ENCODE peak calls at places on chromosomes 11 and 22, in seven cellular contexts. Q, M, Y, A, S, D and B are unnamed samples.

GRCh38 chr11:126403658-126404057 is 48.2 kb downstream of the ST3GAL4 start:
- DNase-seq in Q (peak; percentile 29), M (no peak), Y (no peak), A (no peak), S (no peak), D (no peak), B (no peak)

GRCh38 chr22:45865561-45866397 is 111.2 kb downstream of the WNT7B start:
- DNase-seq in Q (no peak), M (no peak), Y (no peak), A (no peak), S (no peak), D (no peak), B (no peak)

GRCh38 chr22:19674129-19674928 is 40.0 kb upstream of the SEPTIN5 start:
- DNase-seq in Q (no peak), M (no peak), Y (peak; percentile 36), A (no peak), S (no peak), D (no peak), B (no peak)

GRCh38 chr22:22753526-22754267 is 109.3 kb downstream of the GGTLC2 start:
- DNase-seq in Q (peak; percentile 39), M (peak; percentile 68), Y (peak; percentile 46), A (peak; percentile 86), S (peak; percentile 61), D (peak; percentile 58), B (peak; percentile 63)

GRCh38 chr11:119368121-119369034 is 13.1 kb downstream of the USP2 start:
- DNase-seq in Q (no peak), M (no peak), Y (peak; percentile 6), A (no peak), S (no peak), D (no peak), B (no peak)

GRCh38 chr11:132904566-132904965 is 627.7 kb downstream of the OPCML start:
- DNase-seq in Q (no peak), M (no peak), Y (no peak), A (no peak), S (no peak), D (no peak), B (no peak)

GRCh38 chr11:105780781-105781525 is 171.1 kb downstream of the GRIA4 start:
- DNase-seq in Q (no peak), M (no peak), Y (no peak), A (no peak), S (no peak), D (no peak), B (no peak)

GRCh38 chr22:20605328-20605727 is 97.9 kb downstream of the MED15 start:
- DNase-seq in Q (no peak), M (no peak), Y (no peak), A (no peak), S (no peak), D (no peak), B (no peak)

GRCh38 chr11:8839306-8839956 is 71.6 kb upstream of the AKIP1 start:
- DNase-seq in Q (no peak), M (no peak), Y (no peak), A (no peak), S (no peak), D (no peak), B (no peak)

GRCh38 chr11:126113515-126113957 is 50.9 kb upstream of the CDON start:
- DNase-seq in Q (peak; percentile 92), M (no peak), Y (peak; percentile 41), A (no peak), S (no peak), D (no peak), B (peak; percentile 93)

GRCh38 chr11:86940122-86940777 is 14.9 kb downstream of the FZD4 start:
- DNase-seq in Q (no peak), M (no peak), Y (no peak), A (no peak), S (no peak), D (no peak), B (peak; percentile 74)

GRCh38 chr11:205221-206001 is 1.8 kb downstream of the BET1L start:
- DNase-seq in Q (no peak), M (no peak), Y (no peak), A (no peak), S (no peak), D (no peak), B (no peak)

GRCh38 chr22:28282346-28282745 is 363.3 kb upstream of the PITPNB start:
- DNase-seq in Q (peak; percentile 19), M (no peak), Y (no peak), A (no peak), S (no peak), D (no peak), B (peak; percentile 46)

GRCh38 chr11:76277298-76278175 is 71.2 kb upstream of the WNT11 start:
- DNase-seq in Q (no peak), M (no peak), Y (no peak), A (no peak), S (no peak), D (no peak), B (no peak)

GRCh38 chr11:121132211-121132976 is 31.4 kb downstream of the TECTA start:
- DNase-seq in Q (no peak), M (no peak), Y (no peak), A (no peak), S (no peak), D (no peak), B (no peak)

GRCh38 chr11:125941241-125941605 is 4.6 kb upstream of the VSIG10L2 start:
- DNase-seq in Q (no peak), M (no peak), Y (no peak), A (no peak), S (no peak), D (no peak), B (no peak)

GRCh38 chr11:56188602-56189001 is 12.2 kb downstream of the OR5J2 start:
- DNase-seq in Q (no peak), M (no peak), Y (no peak), A (no peak), S (no peak), D (no peak), B (no peak)

GRCh38 chr11:35714882-35715612 is 52.5 kb downstream of the TRIM44 start:
- DNase-seq in Q (peak; percentile 46), M (no peak), Y (no peak), A (no peak), S (peak; percentile 0), D (no peak), B (peak; percentile 14)

GRCh38 chr11:19727246-19727645 is 14.6 kb downstream of the NAV2 start:
- DNase-seq in Q (peak; percentile 75), M (no peak), Y (peak; percentile 18), A (no peak), S (no peak), D (no peak), B (peak; percentile 55)

GRCh38 chr22:28819253-28820096 is 19.1 kb upstream of the XBP1 start:
- DNase-seq in Q (no peak), M (no peak), Y (peak; percentile 25), A (no peak), S (no peak), D (no peak), B (no peak)

GRCh38 chr11:111944651-111945051 is 7.5 kb downstream of the DIXDC1 start:
- DNase-seq in Q (peak; percentile 61), M (no peak), Y (no peak), A (no peak), S (no peak), D (no peak), B (peak; percentile 62)

GRCh38 chr11:33997473-33998347 is 53.8 kb upstream of the CAPRIN1 start:
- DNase-seq in Q (peak; percentile 16), M (no peak), Y (no peak), A (no peak), S (no peak), D (no peak), B (no peak)

GRCh38 chr11:29135504-29135903 is 881.3 kb downstream of the KCNA4 start:
- DNase-seq in Q (peak; percentile 77), M (no peak), Y (no peak), A (no peak), S (no peak), D (no peak), B (peak; percentile 55)

GRCh38 chr11:971092-971690 is 45.5 kb downstream of the AP2A2 start:
- DNase-seq in Q (no peak), M (no peak), Y (no peak), A (no peak), S (no peak), D (no peak), B (no peak)

GRCh38 chr11:17298302-17298701 is 21.8 kb downstream of the NUCB2 start:
- DNase-seq in Q (no peak), M (no peak), Y (no peak), A (no peak), S (no peak), D (no peak), B (no peak)

GRCh38 chr11:29780756-29781155 is 236.1 kb downstream of the KCNA4 start:
- DNase-seq in Q (no peak), M (no peak), Y (no peak), A (no peak), S (no peak), D (no peak), B (no peak)

GRCh38 chr22:30539368-30539767 is 7.2 kb downstream of the SEC14L6 start:
- DNase-seq in Q (no peak), M (no peak), Y (no peak), A (no peak), S (no peak), D (no peak), B (no peak)

GRCh38 chr22:50278461-50278860 is 8.3 kb upstream of the MAPK11 start:
- DNase-seq in Q (no peak), M (no peak), Y (no peak), A (no peak), S (no peak), D (no peak), B (no peak)

GRCh38 chr22:35376728-35377472 is 4.0 kb upstream of the HMOX1 start:
- DNase-seq in Q (peak; percentile 99), M (peak; percentile 14), Y (peak; percentile 70), A (peak; percentile 34), S (peak; percentile 69), D (peak; percentile 75), B (peak; percentile 93)

GRCh38 chr11:117985953-117986887 is at the start of gene IL10RA:
- DNase-seq in Q (peak; percentile 38), M (peak; percentile 82), Y (peak; percentile 42), A (peak; percentile 88), S (peak; percentile 91), D (peak; percentile 76), B (peak; percentile 84)

GRCh38 chr11:92332986-92333385 is 108.4 kb downstream of the FAT3 start:
- DNase-seq in Q (peak; percentile 88), M (no peak), Y (no peak), A (no peak), S (no peak), D (no peak), B (peak; percentile 77)

GRCh38 chr11:123740787-123741158 is 687 bp downstream of the ZNF202 start:
- DNase-seq in Q (peak; percentile 4), M (no peak), Y (no peak), A (no peak), S (no peak), D (no peak), B (peak; percentile 24)

GRCh38 chr11:13955971-13956421 is 6.5 kb upstream of the SPON1 start:
- DNase-seq in Q (peak; percentile 61), M (peak; percentile 54), Y (peak; percentile 24), A (peak; percentile 69), S (peak; percentile 17), D (peak; percentile 24), B (peak; percentile 73)

GRCh38 chr11:9016916-9017642 is 13.3 kb upstream of the NRIP3 start:
- DNase-seq in Q (no peak), M (no peak), Y (no peak), A (no peak), S (no peak), D (no peak), B (no peak)

GRCh38 chr22:43740587-43741270 is 71.4 kb downstream of the EFCAB6 start:
- DNase-seq in Q (no peak), M (no peak), Y (no peak), A (no peak), S (no peak), D (no peak), B (no peak)

GRCh38 chr11:19244084-19244483 is 3.3 kb upstream of the E2F8 start:
- DNase-seq in Q (no peak), M (no peak), Y (no peak), A (no peak), S (no peak), D (no peak), B (peak; percentile 33)

GRCh38 chr11:124446926-124447325 is 1.4 kb upstream of the OR8B8 start:
- DNase-seq in Q (no peak), M (no peak), Y (no peak), A (no peak), S (no peak), D (no peak), B (no peak)

GRCh38 chr11:67613313-67613959 is 6.7 kb downstream of the NDUFV1 start:
- DNase-seq in Q (no peak), M (no peak), Y (no peak), A (no peak), S (no peak), D (no peak), B (no peak)